ENCODE peak calls at places on chromosomes 7 and 10, in six cellular contexts. D, C, R, S, N and J are unnamed samples.

GRCh38 chr10:34918896-34919295 is 103.8 kb upstream of the PARD3 start:
- DNase-seq in D (no peak), C (no peak), R (no peak), S (no peak), N (no peak), J (no peak)

GRCh38 chr10:113415246-113415645 is 137.6 kb upstream of the HABP2 start:
- DNase-seq in D (no peak), C (no peak), R (no peak), S (peak; percentile 93), N (no peak), J (no peak)

GRCh38 chr7:39851466-39852045 is 98.5 kb upstream of the CDK13 start:
- DNase-seq in D (no peak), C (no peak), R (no peak), S (no peak), N (no peak), J (no peak)

GRCh38 chr7:74344128-74344496 is 54.9 kb downstream of the CLIP2 start:
- DNase-seq in D (no peak), C (peak; percentile 54), R (no peak), S (peak; percentile 33), N (no peak), J (no peak)

GRCh38 chr7:39405591-39405990 is 160.6 kb upstream of the YAE1 start:
- DNase-seq in D (no peak), C (no peak), R (no peak), S (no peak), N (no peak), J (no peak)

GRCh38 chr7:92808006-92808405 is 28.4 kb downstream of the CDK6 start:
- DNase-seq in D (no peak), C (peak; percentile 52), R (no peak), S (peak; percentile 77), N (no peak), J (no peak)

GRCh38 chr7:157211710-157212109 is 73.0 kb downstream of the UBE3C start:
- DNase-seq in D (no peak), C (peak; percentile 91), R (no peak), S (peak; percentile 73), N (peak; percentile 60), J (no peak)

GRCh38 chr7:132581431-132581830 is 5.2 kb upstream of the PLXNA4 start:
- DNase-seq in D (no peak), C (no peak), R (no peak), S (no peak), N (no peak), J (no peak)

GRCh38 chr7:129298268-129298893 is 73.6 kb downstream of the AHCYL2 start:
- DNase-seq in D (peak; percentile 77), C (peak; percentile 58), R (no peak), S (peak; percentile 52), N (no peak), J (peak; percentile 77)

GRCh38 chr7:101066141-101066857 is 19.0 kb upstream of the TRIM56 start:
- DNase-seq in D (no peak), C (no peak), R (no peak), S (peak; percentile 11), N (no peak), J (peak; percentile 28)

GRCh38 chr7:140521426-140521825 is 42.1 kb upstream of the MKRN1 start:
- DNase-seq in D (no peak), C (no peak), R (no peak), S (no peak), N (no peak), J (no peak)

GRCh38 chr7:139426258-139427028 is 57.0 kb downstream of the KLRG2 start:
- DNase-seq in D (peak; percentile 81), C (no peak), R (no peak), S (no peak), N (no peak), J (no peak)

DNA sequence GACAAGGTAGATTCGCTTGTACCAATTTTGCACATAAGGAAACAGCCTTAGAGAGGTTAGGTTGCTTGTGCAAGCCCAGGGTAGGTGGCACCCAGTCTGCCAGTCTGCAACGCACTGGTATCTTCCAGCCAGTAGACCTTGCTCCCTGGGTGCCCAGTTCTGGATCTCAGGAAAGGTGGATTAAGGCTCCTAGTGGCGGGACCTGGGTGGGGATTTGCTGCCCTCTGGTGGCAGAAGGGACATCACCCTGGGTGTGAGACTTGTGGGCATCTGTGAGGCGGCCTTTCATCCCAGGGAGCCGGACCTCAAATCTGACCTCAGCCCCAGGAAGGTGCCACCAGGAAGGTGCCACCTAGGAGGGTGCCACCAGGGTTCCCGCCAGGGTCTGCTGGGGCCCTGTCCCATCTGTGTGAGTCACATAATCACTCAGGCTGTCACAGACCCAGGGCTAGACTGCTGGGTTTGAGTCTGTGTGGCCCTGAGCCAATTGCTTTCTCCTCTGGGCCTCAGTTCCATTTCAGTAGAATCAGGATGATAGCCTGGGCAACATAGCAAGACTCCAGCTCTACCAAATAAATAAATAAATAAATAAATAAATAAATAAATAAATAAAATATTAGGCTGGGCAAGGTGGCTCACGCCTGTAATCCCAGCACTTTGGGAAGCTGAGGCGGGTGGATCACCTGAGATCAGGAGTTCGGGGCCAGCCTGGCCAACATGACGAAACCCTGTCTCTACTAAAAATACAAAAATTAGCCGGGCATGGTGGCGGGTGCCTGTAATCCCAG is 5.3 kb upstream of the PRKRIP1 start:
- DNase-seq in D (peak; percentile 89), C (peak; percentile 73), R (peak; percentile 87), S (peak; percentile 72), N (no peak), J (peak; percentile 81)
- TF ChIP-seq CTCF in D (peak; percentile 95), C (peak; percentile 92), R (peak; percentile 87), S (peak; percentile 87), N (peak; percentile 94), J (peak; percentile 87)

DNA sequence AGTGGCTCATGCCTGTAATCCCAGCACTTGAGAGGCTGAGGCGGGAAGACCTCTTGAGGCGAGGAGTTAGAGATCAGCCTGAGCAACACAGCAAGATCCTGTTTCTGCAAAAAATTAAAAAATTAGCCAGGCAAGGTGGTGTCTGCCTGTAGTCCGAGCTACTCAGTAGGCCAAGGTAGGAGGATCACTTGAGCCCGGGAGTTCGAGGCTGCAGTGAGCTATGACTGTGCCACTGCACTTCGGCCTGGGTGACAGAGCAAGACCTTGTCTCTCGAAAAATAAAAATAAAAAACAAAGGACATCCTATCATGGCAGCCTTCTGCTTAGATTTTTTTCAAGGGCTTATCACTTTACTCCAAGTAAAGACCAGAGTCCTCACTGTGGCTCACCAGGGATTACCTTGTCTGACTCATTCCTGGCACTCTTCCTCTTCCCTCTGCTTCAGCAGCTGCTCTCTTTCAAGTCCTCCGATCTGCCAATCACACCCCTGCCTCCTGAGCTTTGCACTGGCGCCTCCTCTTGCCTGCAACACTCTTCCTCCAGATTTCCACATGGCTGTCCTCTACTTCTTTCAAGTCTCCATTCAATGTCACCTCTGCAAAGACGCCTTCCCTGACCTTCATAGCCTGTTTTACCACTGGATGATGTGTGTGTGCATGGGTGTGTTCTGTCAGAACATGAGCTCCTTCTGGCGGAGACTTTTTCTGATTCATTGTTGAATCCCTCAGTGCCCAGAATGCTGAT is 7.7 kb downstream of the PRTFDC1 start:
- DNase-seq in D (no peak), C (peak; percentile 70), R (no peak), S (peak; percentile 92), N (no peak), J (no peak)
- TF ChIP-seq CTCF in D (no peak), C (no peak), R (no peak), S (peak; percentile 21), N (no peak), J (no peak)

DNA sequence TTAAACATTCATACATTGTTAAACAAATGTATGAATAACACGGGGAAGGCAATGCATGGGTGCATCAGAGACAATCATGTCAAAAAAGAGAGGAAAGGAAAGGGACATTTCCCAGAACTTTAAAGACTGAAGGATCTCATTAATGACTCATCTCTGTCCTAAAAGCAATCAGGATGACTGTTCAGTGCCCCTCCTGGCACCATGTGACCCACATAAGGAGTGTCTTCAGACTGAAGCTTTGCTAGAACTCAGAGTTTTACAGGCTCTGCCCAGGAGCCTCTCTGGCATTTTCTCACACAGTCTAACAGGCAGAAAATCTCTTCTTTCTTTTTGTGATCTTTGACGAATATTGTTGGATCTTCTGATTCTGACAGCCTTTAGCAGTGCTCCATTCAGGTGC is 315.3 kb downstream of the OTUD1 start:
- DNase-seq in D (no peak), C (no peak), R (no peak), S (no peak), N (no peak), J (no peak)
- TF ChIP-seq CTCF in D (no peak), C (no peak), R (no peak), S (no peak), N (no peak), J (no peak)

GRCh38 chr10:123666318-123667291 is at the start of gene GPR26:
- DNase-seq in D (no peak), C (no peak), R (no peak), S (no peak), N (no peak), J (peak; percentile 24)

GRCh38 chr10:123665371-123666286 is 526 bp upstream of the GPR26 start:
- DNase-seq in D (no peak), C (no peak), R (no peak), S (no peak), N (no peak), J (no peak)

GRCh38 chr10:123663522-123663921 is 2.6 kb upstream of the GPR26 start:
- DNase-seq in D (no peak), C (no peak), R (no peak), S (no peak), N (no peak), J (no peak)
- TF ChIP-seq CTCF in D (no peak), C (no peak), R (no peak), S (no peak), N (no peak), J (no peak)

GRCh38 chr7:122886357-122887081 is at the start of gene CADPS2:
- DNase-seq in D (peak; percentile 95), C (peak; percentile 90), R (peak; percentile 71), S (peak; percentile 77), N (peak; percentile 16), J (peak; percentile 87)
- TF ChIP-seq CTCF in D (peak; percentile 37), C (peak; percentile 37), R (no peak), S (peak; percentile 18), N (peak; percentile 34), J (peak; percentile 34)

DNA sequence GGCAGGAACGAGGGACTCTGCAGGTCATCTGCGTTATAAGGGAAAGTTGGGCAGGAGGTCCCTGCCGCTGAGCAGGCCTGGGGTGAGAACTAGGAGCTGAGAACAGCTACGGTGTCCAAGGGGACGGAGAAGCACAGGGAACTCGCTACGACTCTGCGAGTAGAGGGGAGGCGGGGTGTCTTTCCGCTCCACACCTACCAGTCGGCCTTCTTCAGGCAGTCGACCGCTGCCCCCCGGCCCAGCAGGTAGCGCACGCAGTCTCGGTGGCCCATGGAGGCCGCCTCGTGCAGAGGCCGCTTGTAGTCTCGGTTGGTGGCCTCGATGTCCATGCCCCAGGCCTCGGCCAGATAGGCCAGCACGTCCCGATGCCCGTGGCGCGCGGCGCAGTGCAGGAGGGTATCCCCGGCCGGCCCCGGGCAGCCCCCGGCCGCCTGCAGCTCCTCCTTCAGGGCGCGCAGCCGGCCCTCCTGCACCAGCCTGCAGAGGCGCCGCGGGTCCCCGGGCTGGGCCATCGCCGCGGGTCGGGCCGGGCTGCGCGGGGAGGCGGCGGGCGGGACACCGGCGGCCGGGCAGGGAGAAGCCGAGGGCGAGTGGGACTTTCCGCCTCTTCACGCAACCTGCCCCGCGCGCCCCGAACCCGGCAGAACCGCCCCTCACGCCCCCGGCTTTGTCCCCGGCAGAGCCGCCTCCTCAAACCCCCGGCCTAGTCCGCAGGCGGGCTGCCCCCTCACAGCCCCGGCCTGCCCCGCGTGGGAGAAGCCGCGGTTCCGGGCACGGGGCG is 660 bp downstream of the ANKRD16 start:
- DNase-seq in D (peak; percentile 37), C (peak; percentile 11), R (peak; percentile 66), S (peak; percentile 11), N (no peak), J (peak; percentile 33)
- TF ChIP-seq CTCF in D (no peak), C (no peak), R (no peak), S (no peak), N (no peak), J (no peak)

GRCh38 chr10:78520737-78521430 is 487.2 kb downstream of the RPS24 start:
- DNase-seq in D (no peak), C (no peak), R (peak; percentile 68), S (peak; percentile 41), N (no peak), J (no peak)
- TF ChIP-seq CTCF in D (no peak), C (peak; percentile 53), R (peak; percentile 37), S (peak; percentile 42), N (peak; percentile 64), J (no peak)